ENCODE peak calls at places on chromosome 13, in ten cellular contexts. A is psoas muscle; Z is kidney tubule cell; F is choroid plexus epithelial cell; B is RWPE2; T is GF-D8; Y is T-cell; J is EH; O is stimulated activated CD4-positive, alpha-beta T cell treated with anti-CD3 and anti-CD28 coated beads, Interleukin-2, amount 100 ng/mL, for 48 hours; H is NCI-H1105. C is an unnamed sample.

GRCh38 chr13:76992548-76993001 is 694 bp downstream of the CLN5 start:
- DNase-seq in A (no peak), Z (peak), F (peak), B (no peak), T (no peak), Y (no peak), J (peak), O (peak), H (no peak), C (no peak)

GRCh38 chr13:48159436-48160225 is 64.7 kb upstream of the MED4 start:
- DNase-seq in A (no peak), Z (peak), F (no peak), B (no peak), T (no peak), Y (no peak), J (no peak), O (no peak), H (no peak), C (no peak)

GRCh38 chr13:81686877-81687276 is 1346.0 kb upstream of the SPRY2 start:
- DNase-seq in A (no peak), Z (peak), F (peak), B (no peak), T (no peak), Y (no peak), J (no peak), O (no peak), H (peak), C (peak)

GRCh38 chr13:90623318-90624011 is 724.0 kb upstream of the MIR17HG start:
- DNase-seq in A (no peak), Z (no peak), F (no peak), B (no peak), T (no peak), Y (no peak), J (no peak), O (no peak), H (no peak), C (no peak)

GRCh38 chr13:51035469-51035868 is 75.6 kb downstream of the C13orf42 start:
- DNase-seq in A (no peak), Z (no peak), F (no peak), B (no peak), T (no peak), Y (no peak), J (no peak), O (no peak), H (no peak), C (no peak)

GRCh38 chr13:98539655-98540054 is 37.3 kb downstream of the STK24 start:
- DNase-seq in A (no peak), Z (no peak), F (no peak), B (no peak), T (no peak), Y (no peak), J (peak), O (no peak), H (no peak), C (no peak)

GRCh38 chr13:93577105-93577504 is 350.5 kb downstream of the GPC6 start:
- DNase-seq in A (no peak), Z (no peak), F (no peak), B (no peak), T (no peak), Y (no peak), J (no peak), O (no peak), H (no peak), C (no peak)

GRCh38 chr13:46101488-46102289 is 3.1 kb downstream of the CPB2 start:
- DNase-seq in A (no peak), Z (peak), F (no peak), B (no peak), T (peak), Y (no peak), J (no peak), O (no peak), H (no peak), C (no peak)

GRCh38 chr13:44231786-44232516 is 141.7 kb upstream of the SERP2 start:
- DNase-seq in A (peak), Z (peak), F (peak), B (peak), T (no peak), Y (no peak), J (peak), O (no peak), H (no peak), C (no peak)

GRCh38 chr13:38202730-38203129 is 146.9 kb upstream of the UFM1 start:
- DNase-seq in A (no peak), Z (peak), F (peak), B (no peak), T (no peak), Y (no peak), J (peak), O (no peak), H (no peak), C (no peak)

GRCh38 chr13:54234607-54235006 is 1206.0 kb downstream of the OLFM4 start:
- DNase-seq in A (no peak), Z (no peak), F (no peak), B (no peak), T (no peak), Y (no peak), J (no peak), O (no peak), H (no peak), C (no peak)

GRCh38 chr13:70249332-70250064 is 141.2 kb upstream of the KLHL1 start:
- DNase-seq in A (no peak), Z (peak), F (peak), B (no peak), T (no peak), Y (no peak), J (no peak), O (no peak), H (no peak), C (no peak)

GRCh38 chr13:46641274-46642081 is 88.5 kb downstream of the LRCH1 start:
- DNase-seq in A (no peak), Z (peak), F (peak), B (no peak), T (no peak), Y (no peak), J (no peak), O (no peak), H (no peak), C (no peak)

GRCh38 chr13:66665991-66666390 is 564.1 kb downstream of the PCDH9 start:
- DNase-seq in A (peak), Z (peak), F (peak), B (no peak), T (no peak), Y (no peak), J (peak), O (no peak), H (peak), C (peak)

GRCh38 chr13:100291626-100292025 is 202.7 kb downstream of the PCCA start:
- DNase-seq in A (no peak), Z (no peak), F (no peak), B (no peak), T (no peak), Y (no peak), J (no peak), O (no peak), H (no peak), C (no peak)

GRCh38 chr13:49240017-49240416 is 7.7 kb upstream of the CDADC1 start:
- DNase-seq in A (no peak), Z (peak), F (peak), B (no peak), T (no peak), Y (no peak), J (peak), O (peak), H (no peak), C (no peak)

GRCh38 chr13:73704587-73704986 is 429.6 kb downstream of the KLF12 start:
- DNase-seq in A (no peak), Z (no peak), F (no peak), B (no peak), T (no peak), Y (no peak), J (no peak), O (no peak), H (no peak), C (no peak)

GRCh38 chr13:94329754-94330551 is 149.5 kb downstream of the DCT start:
- DNase-seq in A (no peak), Z (peak), F (peak), B (no peak), T (no peak), Y (no peak), J (peak), O (no peak), H (no peak), C (no peak)

GRCh38 chr13:74678308-74678958 is 544.2 kb upstream of the KLF12 start:
- DNase-seq in A (no peak), Z (no peak), F (no peak), B (no peak), T (no peak), Y (no peak), J (no peak), O (no peak), H (no peak), C (no peak)

GRCh38 chr13:28434934-28435333 is 60.0 kb downstream of the FLT1 start:
- DNase-seq in A (no peak), Z (no peak), F (no peak), B (no peak), T (no peak), Y (no peak), J (peak), O (no peak), H (no peak), C (no peak)